ENCODE peak calls at places on chromosomes 2 and 18, in eight cellular contexts. T is heart right ventricle, I is A549, Q is AG10803, K is fibroblast of the aortic adventitia, S is endothelial cell, P is progenitor cell of endocrine pancreas, Y is H9. R is an unnamed sample.

GRCh38 chr2:105450495-105450894 is 51.6 kb upstream of the FHL2 start:
- DNase-seq in T (no peak), I (no peak), Q (no peak), K (no peak), S (no peak), P (no peak), Y (no peak), R (no peak)

GRCh38 chr18:67305466-67305865 is 211.1 kb downstream of the DSEL start:
- DNase-seq in T (no peak), I (no peak), Q (no peak), K (no peak), S (no peak), P (no peak), Y (no peak), R (no peak)

GRCh38 chr2:71513096-71513495 is 59.7 kb downstream of the DYSF start:
- DNase-seq in T (no peak), I (no peak), Q (no peak), K (no peak), S (no peak), P (no peak), Y (peak), R (no peak)

GRCh38 chr2:79432731-79433146 is 80.1 kb upstream of the CTNNA2 start:
- DNase-seq in T (no peak), I (no peak), Q (no peak), K (no peak), S (no peak), P (no peak), Y (no peak), R (no peak)

GRCh38 chr2:16298866-16299265 is 358.5 kb downstream of the MYCN start:
- DNase-seq in T (no peak), I (no peak), Q (no peak), K (no peak), S (no peak), P (no peak), Y (no peak), R (no peak)

GRCh38 chr18:70181015-70181414 is 24.5 kb downstream of the RTTN start:
- DNase-seq in T (no peak), I (peak), Q (peak), K (peak), S (no peak), P (no peak), Y (no peak), R (no peak)

GRCh38 chr2:152555048-152555447 is 162.2 kb downstream of the PRPF40A start:
- DNase-seq in T (no peak), I (no peak), Q (no peak), K (peak), S (no peak), P (no peak), Y (no peak), R (no peak)

GRCh38 chr2:37005118-37005868 is 39.0 kb upstream of the STRN start:
- DNase-seq in T (no peak), I (no peak), Q (peak), K (peak), S (no peak), P (no peak), Y (peak), R (no peak)

GRCh38 chr2:189178726-189179606 is 595 bp downstream of the COL5A2 start:
- DNase-seq in T (no peak), I (peak), Q (peak), K (peak), S (peak), P (no peak), Y (no peak), R (peak)

GRCh38 chr2:208265371-208265806 is 666 bp upstream of the PIKFYVE start:
- DNase-seq in T (no peak), I (peak), Q (peak), K (peak), S (peak), P (no peak), Y (no peak), R (no peak)

GRCh38 chr2:44821500-44821899 is 120.0 kb upstream of the SIX3 start:
- DNase-seq in T (no peak), I (no peak), Q (no peak), K (no peak), S (no peak), P (no peak), Y (no peak), R (no peak)

GRCh38 chr18:41396861-41397260 is 558.2 kb upstream of the PIK3C3 start:
- DNase-seq in T (no peak), I (no peak), Q (no peak), K (no peak), S (no peak), P (no peak), Y (no peak), R (no peak)

GRCh38 chr2:138827426-138828054 is 47.4 kb upstream of the NXPH2 start:
- DNase-seq in T (no peak), I (peak), Q (peak), K (peak), S (peak), P (no peak), Y (peak), R (peak)

GRCh38 chr18:39966275-39966674 is 1988.8 kb upstream of the PIK3C3 start:
- DNase-seq in T (no peak), I (no peak), Q (no peak), K (no peak), S (no peak), P (no peak), Y (peak), R (no peak)

GRCh38 chr2:12389354-12390045 is 327.2 kb upstream of the TRIB2 start:
- DNase-seq in T (no peak), I (no peak), Q (peak), K (peak), S (no peak), P (no peak), Y (no peak), R (no peak)

GRCh38 chr2:148020358-148021058 is at the start of gene ORC4:
- DNase-seq in T (peak), I (peak), Q (peak), K (peak), S (peak), P (peak), Y (peak), R (peak)

GRCh38 chr18:61898576-61899205 is 5.9 kb upstream of the RNF152 start:
- DNase-seq in T (no peak), I (peak), Q (peak), K (no peak), S (no peak), P (no peak), Y (no peak), R (no peak)

GRCh38 chr2:26347286-26347865 is 787 bp upstream of the ADGRF3 start:
- DNase-seq in T (no peak), I (no peak), Q (no peak), K (peak), S (no peak), P (no peak), Y (no peak), R (no peak)

GRCh38 chr2:69781321-69782248 is 39.7 kb downstream of the ANXA4 start:
- DNase-seq in T (no peak), I (peak), Q (no peak), K (no peak), S (no peak), P (no peak), Y (no peak), R (no peak)

GRCh38 chr2:96329416-96329815 is 4.3 kb downstream of the ITPRIPL1 start:
- DNase-seq in T (no peak), I (no peak), Q (peak), K (peak), S (no peak), P (no peak), Y (no peak), R (no peak)

GRCh38 chr2:20452551-20452950 is 5.7 kb downstream of the RHOB start:
- DNase-seq in T (no peak), I (no peak), Q (no peak), K (peak), S (no peak), P (no peak), Y (peak), R (no peak)

GRCh38 chr2:164606557-164606956 is 14.7 kb downstream of the GRB14 start:
- DNase-seq in T (no peak), I (no peak), Q (peak), K (peak), S (no peak), P (no peak), Y (no peak), R (no peak)

DNA sequence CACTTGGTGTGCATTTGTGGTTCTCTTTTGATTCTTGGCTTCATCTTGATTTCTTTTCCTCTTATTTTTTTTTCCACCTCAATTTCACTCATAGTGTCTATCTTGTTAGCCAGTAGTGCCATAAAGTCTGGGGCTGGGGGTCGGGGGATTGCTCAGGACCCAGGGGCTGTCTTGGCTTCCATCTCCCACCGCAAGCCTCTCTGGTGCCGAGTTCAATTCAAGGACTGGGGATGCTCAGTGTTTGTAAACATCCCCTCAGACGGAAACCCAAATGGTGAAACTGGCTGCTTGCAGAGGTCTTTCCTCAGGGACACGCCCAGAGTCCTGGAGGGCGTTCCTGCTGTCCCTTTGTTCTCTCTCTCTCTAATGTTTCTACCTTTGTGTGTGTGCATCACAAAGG is 173.3 kb downstream of the TWIST2 start:
- DNase-seq in T (no peak), I (no peak), Q (no peak), K (no peak), S (no peak), P (no peak), Y (no peak), R (no peak)
- TF ChIP-seq CTCF in T (no peak), I (no peak), Q (no peak), K (no peak), S (no peak), P (no peak), Y (no peak), R (no peak)

GRCh38 chr18:3889121-3889520 is 439.1 kb downstream of the TGIF1 start:
- DNase-seq in T (no peak), I (no peak), Q (no peak), K (no peak), S (no peak), P (no peak), Y (no peak), R (no peak)

GRCh38 chr18:3886575-3887322 is 436.8 kb downstream of the TGIF1 start:
- DNase-seq in T (peak), I (no peak), Q (no peak), K (no peak), S (no peak), P (no peak), Y (no peak), R (no peak)

GRCh38 chr18:3879836-3880120 is 429.8 kb downstream of the TGIF1 start:
- DNase-seq in T (no peak), I (no peak), Q (no peak), K (no peak), S (no peak), P (no peak), Y (no peak), R (no peak)

GRCh38 chr18:3889803-3890202 is 439.8 kb downstream of the TGIF1 start:
- DNase-seq in T (no peak), I (no peak), Q (peak), K (peak), S (no peak), P (no peak), Y (no peak), R (no peak)

DNA sequence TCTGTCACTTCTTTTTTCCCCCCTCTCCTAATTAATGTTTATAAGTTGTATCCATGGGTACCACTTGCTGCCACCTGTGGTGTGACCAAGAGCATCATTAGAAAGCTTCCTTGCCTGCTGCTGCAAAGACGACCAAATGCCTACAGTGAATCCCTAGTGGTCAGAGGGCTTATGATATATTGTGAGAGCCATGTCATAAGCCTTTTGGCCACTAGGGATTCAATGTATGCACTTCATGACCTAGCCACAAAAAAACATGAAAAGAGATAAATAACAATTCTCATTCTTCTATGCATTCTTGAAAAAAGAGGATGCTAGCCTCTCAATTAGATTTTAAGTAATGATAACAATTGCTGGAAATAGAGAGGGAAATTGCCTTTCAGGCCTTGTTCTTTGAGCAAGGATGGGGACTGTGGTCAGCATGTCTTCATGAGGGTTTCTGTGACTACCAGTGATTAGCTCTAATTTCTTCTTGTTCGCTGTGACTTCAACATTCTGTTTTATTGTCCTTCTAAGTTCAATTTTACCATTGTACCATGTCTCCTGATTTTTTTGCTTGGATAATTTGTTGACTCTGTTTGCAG is 435.3 kb downstream of the TGIF1 start:
- DNase-seq in T (no peak), I (peak), Q (no peak), K (no peak), S (no peak), P (no peak), Y (no peak), R (no peak)
- TF ChIP-seq CTCF in T (no peak), I (peak), Q (peak), K (peak), S (peak), P (peak), Y (peak), R (peak)

DNA sequence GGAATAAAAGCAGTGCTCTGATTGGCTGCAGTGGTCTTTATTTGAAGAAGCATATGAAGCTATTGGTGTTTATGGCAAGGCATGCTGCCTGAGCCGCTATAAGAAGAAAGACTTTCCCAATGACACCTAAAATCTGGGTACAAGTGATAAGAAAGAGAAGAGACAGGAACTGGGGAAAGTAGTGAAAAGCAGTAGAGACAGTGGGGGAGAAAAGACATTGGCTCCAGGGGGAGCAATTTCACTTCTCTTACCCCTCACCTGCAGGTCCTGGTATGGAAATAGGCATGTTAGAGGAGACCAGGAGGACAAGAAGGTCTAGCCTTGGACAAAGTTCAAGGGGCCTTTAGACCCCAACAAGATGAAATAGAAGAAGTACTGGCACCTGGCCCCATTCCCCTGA is 47.1 kb downstream of the PLCL1 start:
- DNase-seq in T (no peak), I (no peak), Q (no peak), K (no peak), S (no peak), P (no peak), Y (peak), R (no peak)
- TF ChIP-seq CTCF in T (peak), I (no peak), Q (peak), K (no peak), S (no peak), P (no peak), Y (peak), R (no peak)

GRCh38 chr2:238528953-238529781 is 102.4 kb downstream of the ASB1 start:
- DNase-seq in T (no peak), I (peak), Q (peak), K (peak), S (no peak), P (no peak), Y (no peak), R (no peak)
- TF ChIP-seq CTCF in T (no peak), I (no peak), Q (peak), K (no peak), S (no peak), P (no peak), Y (no peak), R (no peak)